ENCODE peak calls at places on chromosome 1, in eight cellular contexts. E is H9, N is esophagus squamous epithelium, G is fibroblast of lung, Q is ovary, P is sigmoid colon, F is NB4, C is mucosa of descending colon. U is an unnamed sample.
A peak's percentile ranks its signal among the peaks of the same experiment; 100 is the strongest.

GRCh38 chr1:227318852-227319607 is 738 bp upstream of the CDC42BPA start:
- DNase-seq in E (peak; percentile 79), N (no peak), G (peak; percentile 33), Q (peak; percentile 59), P (peak; percentile 76), F (peak; percentile 22), C (peak; percentile 56), U (no peak)

GRCh38 chr1:198908995-198909394 is 270.2 kb downstream of the PTPRC start:
- DNase-seq in E (no peak), N (no peak), G (no peak), Q (no peak), P (no peak), F (no peak), C (no peak), U (no peak)

GRCh38 chr1:246072456-246072855 is 434.6 kb downstream of the SMYD3 start:
- DNase-seq in E (no peak), N (no peak), G (no peak), Q (no peak), P (no peak), F (no peak), C (no peak), U (no peak)

GRCh38 chr1:26112407-26112775 is 767 bp downstream of the PDIK1L start:
- DNase-seq in E (no peak), N (no peak), G (no peak), Q (no peak), P (no peak), F (peak; percentile 56), C (no peak), U (no peak)

GRCh38 chr1:243731301-243731891 is 118.6 kb downstream of the AKT3 start:
- DNase-seq in E (no peak), N (no peak), G (peak; percentile 78), Q (no peak), P (peak; percentile 77), F (peak; percentile 94), C (no peak), U (no peak)

GRCh38 chr1:158122823-158123390 is 57.8 kb upstream of the CD1D start:
- DNase-seq in E (no peak), N (no peak), G (no peak), Q (no peak), P (no peak), F (no peak), C (no peak), U (no peak)

GRCh38 chr1:86942034-86942433 is 27.6 kb downstream of the HS2ST1 start:
- DNase-seq in E (no peak), N (no peak), G (peak; percentile 11), Q (no peak), P (no peak), F (no peak), C (no peak), U (no peak)

GRCh38 chr1:5594056-5594956 is 397.9 kb downstream of the NPHP4 start:
- DNase-seq in E (peak; percentile 12), N (no peak), G (no peak), Q (no peak), P (no peak), F (no peak), C (no peak), U (no peak)

GRCh38 chr1:52574594-52574993 is 21.7 kb upstream of the TUT4 start:
- DNase-seq in E (no peak), N (no peak), G (peak; percentile 95), Q (no peak), P (no peak), F (peak; percentile 46), C (no peak), U (no peak)

GRCh38 chr1:10794724-10795304 is 1.6 kb downstream of the CASZ1 start:
- DNase-seq in E (peak; percentile 46), N (no peak), G (no peak), Q (no peak), P (peak; percentile 68), F (peak; percentile 38), C (no peak), U (no peak)

GRCh38 chr1:204294371-204294770 is 65.4 kb downstream of the PLEKHA6 start:
- DNase-seq in E (no peak), N (no peak), G (peak; percentile 96), Q (peak; percentile 57), P (peak; percentile 89), F (no peak), C (no peak), U (no peak)

GRCh38 chr1:99768525-99769382 is 2.3 kb upstream of the FRRS1 start:
- DNase-seq in E (no peak), N (no peak), G (peak; percentile 27), Q (no peak), P (no peak), F (no peak), C (no peak), U (no peak)

GRCh38 chr1:69523032-69523431 is 44.7 kb upstream of the LRRC7 start:
- DNase-seq in E (no peak), N (no peak), G (peak; percentile 94), Q (no peak), P (no peak), F (no peak), C (no peak), U (no peak)

GRCh38 chr1:79792212-79792575 is 785.7 kb upstream of the ADGRL4 start:
- DNase-seq in E (no peak), N (no peak), G (peak; percentile 41), Q (no peak), P (no peak), F (no peak), C (no peak), U (no peak)

GRCh38 chr1:63557365-63557987 is 34.2 kb downstream of the EFCAB7 start:
- DNase-seq in E (peak; percentile 34), N (no peak), G (peak; percentile 69), Q (no peak), P (no peak), F (peak; percentile 59), C (no peak), U (no peak)

GRCh38 chr1:192008281-192008825 is 149.9 kb upstream of the RGS18 start:
- DNase-seq in E (no peak), N (no peak), G (no peak), Q (no peak), P (no peak), F (no peak), C (no peak), U (no peak)

DNA sequence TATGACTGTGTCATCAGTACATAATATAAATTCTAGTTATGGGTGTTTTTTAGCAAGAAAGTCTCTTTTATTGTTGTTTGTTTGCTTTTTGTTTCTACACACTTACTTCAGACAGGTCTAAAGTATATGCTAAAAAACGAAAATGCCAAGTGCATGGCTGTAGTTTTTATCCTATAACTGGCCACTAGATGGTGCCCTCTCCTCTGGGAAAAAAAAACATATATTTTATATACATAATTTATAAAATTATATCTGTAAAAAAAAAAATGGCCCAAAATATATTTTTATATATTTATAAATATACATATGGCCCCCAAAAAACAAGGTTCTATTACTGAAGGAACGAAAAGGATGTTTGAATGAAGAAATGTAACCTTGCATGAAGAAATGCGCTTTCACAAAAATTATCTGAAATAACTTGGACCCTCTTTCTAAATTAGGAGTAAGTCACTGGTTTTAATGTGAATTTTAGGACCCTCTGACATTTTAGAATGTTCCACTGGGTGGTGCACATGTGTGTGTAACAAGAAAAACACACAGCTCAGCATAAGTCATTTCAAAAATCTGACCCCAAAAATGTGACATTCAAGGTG is 93.5 kb downstream of the TTLL7 start:
- DNase-seq in E (no peak), N (no peak), G (peak; percentile 54), Q (no peak), P (no peak), F (peak; percentile 21), C (no peak), U (no peak)
- TF ChIP-seq CTCF in E (peak; percentile 85), N (peak; percentile 67), G (peak; percentile 54), Q (no peak), P (peak; percentile 21), F (peak; percentile 59), C (no peak), U (peak; percentile 60)

GRCh38 chr1:15426492-15427279 is 11.6 kb upstream of the CTRC start:
- DNase-seq in E (no peak), N (no peak), G (peak; percentile 74), Q (peak; percentile 72), P (peak; percentile 84), F (peak; percentile 73), C (peak; percentile 88), U (no peak)
- TF ChIP-seq CTCF in E (no peak), N (peak; percentile 25), G (peak; percentile 18), Q (peak; percentile 43), P (peak; percentile 78), F (no peak), C (peak; percentile 12), U (no peak)

DNA sequence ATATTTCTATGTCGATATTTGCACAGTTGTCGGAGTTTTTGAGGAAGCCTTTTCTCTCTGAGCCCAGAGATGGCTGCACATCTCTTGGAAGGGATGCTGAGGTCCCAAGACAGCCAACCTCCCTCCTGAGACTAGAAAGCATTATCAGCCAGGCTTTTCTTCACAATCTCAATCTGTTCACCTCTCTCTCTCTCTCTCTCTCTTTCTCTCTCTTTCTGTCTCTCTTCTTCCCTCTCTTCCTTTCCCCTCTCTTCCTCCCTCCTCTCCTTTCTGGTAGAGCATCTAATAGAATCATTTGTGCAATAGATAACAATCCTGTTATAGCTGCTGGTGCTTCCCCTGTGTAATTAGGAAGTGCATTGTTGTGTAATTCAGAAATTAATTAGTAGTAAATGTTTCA is 131.8 kb downstream of the CAPN8 start:
- DNase-seq in E (no peak), N (no peak), G (no peak), Q (no peak), P (no peak), F (no peak), C (no peak), U (no peak)
- TF ChIP-seq CTCF in E (no peak), N (no peak), G (no peak), Q (no peak), P (no peak), F (no peak), C (no peak), U (no peak)

DNA sequence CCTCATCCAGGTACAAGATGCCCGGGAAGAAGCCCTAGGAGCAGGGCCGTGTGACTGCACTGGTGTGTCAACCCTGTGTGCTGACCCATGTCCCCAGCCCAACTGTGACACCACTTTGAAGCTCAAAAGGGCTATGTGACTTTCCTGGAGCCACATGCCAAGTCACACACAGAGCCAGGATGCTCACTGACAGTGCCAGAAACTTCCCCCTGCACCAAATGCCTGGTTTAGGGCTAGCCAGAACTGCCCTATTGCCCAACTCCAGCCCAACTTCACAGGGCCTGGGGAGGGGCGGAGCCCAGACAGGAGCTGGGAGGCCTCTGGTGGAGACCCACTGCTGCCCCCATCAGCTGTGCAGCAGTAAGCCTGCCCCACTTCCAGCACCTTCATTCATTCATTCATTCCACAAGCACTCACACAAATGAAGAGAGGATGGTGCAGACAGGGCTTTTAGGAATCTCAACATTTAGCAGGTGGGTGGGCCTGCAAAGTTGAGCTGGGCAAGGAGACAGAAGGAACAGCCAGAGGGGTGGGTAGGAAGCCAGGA is 36.7 kb downstream of the KCNQ4 start:
- DNase-seq in E (peak; percentile 71), N (no peak), G (no peak), Q (no peak), P (no peak), F (peak; percentile 73), C (no peak), U (no peak)
- TF ChIP-seq CTCF in E (peak; percentile 53), N (no peak), G (no peak), Q (no peak), P (no peak), F (no peak), C (no peak), U (no peak)

DNA sequence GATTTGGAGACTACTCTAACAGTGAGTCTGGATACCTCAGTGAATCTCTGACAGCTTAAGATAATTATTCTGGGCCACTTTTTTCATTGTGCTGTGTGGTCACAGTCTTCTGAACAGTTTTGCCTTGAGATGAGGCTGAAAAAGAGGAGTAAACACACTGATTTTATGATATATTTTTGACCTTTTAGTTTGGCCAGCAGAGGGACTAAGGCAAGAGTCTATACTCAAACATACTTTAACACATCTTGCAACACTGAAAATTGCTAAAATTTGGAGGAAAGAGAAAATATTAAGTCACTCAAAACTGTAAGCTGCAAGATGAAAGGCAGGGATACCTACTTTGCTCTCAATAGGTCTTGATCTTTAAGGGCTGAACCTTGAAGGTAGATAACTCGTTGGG is 182.7 kb downstream of the KCNT2 start:
- DNase-seq in E (no peak), N (no peak), G (no peak), Q (no peak), P (no peak), F (no peak), C (no peak), U (no peak)
- TF ChIP-seq CTCF in E (peak; percentile 29), N (no peak), G (peak; percentile 14), Q (no peak), P (no peak), F (no peak), C (no peak), U (no peak)